ENCODE peak calls at places on chromosomes 4 and X, in four cellular contexts. X, B, R and J are unnamed samples.

GRCh38 chr4:31655328-31655727 is 935.2 kb downstream of the PCDH7 start:
- DNase-seq in X (no peak), R (no peak), B (no peak), J (no peak)

GRCh38 chrX:45801554-45801953 is 600.9 kb upstream of the DIPK2B start:
- DNase-seq in B (no peak), X (no peak), R (no peak), J (no peak)

GRCh38 chr4:83113429-83113786 is 1.1 kb downstream of the PLAC8 start:
- DNase-seq in B (no peak), X (no peak), R (no peak), J (no peak)

GRCh38 chr4:25953740-25954139 is 39.7 kb downstream of the SMIM20 start:
- DNase-seq in B (peak; percentile 27), R (no peak), X (no peak), J (no peak)

GRCh38 chrX:118347131-118347530 is 1.2 kb downstream of the WDR44 start:
- DNase-seq in B (no peak), X (no peak), R (no peak), J (no peak)

GRCh38 chrX:39577976-39578962 is 519.5 kb downstream of the BCOR start:
- DNase-seq in X (no peak), B (peak; percentile 26), R (no peak), J (peak; percentile 19)

GRCh38 chrX:39065051-39065871 is 264.0 kb downstream of the MID1IP1 start:
- DNase-seq in X (no peak), B (no peak), R (peak; percentile 18), J (no peak)

GRCh38 chr4:174423257-174423944 is 98.9 kb downstream of the HPGD start:
- DNase-seq in R (no peak), X (no peak), B (peak; percentile 54), J (no peak)

GRCh38 chrX:56503941-56504673 is 59.3 kb upstream of the UBQLN2 start:
- DNase-seq in B (no peak), X (no peak), R (no peak), J (no peak)

GRCh38 chr4:88759039-88759631 is 61.5 kb upstream of the NAP1L5 start:
- DNase-seq in X (no peak), R (no peak), B (no peak), J (no peak)

GRCh38 chr4:143384381-143384994 is 47.8 kb downstream of the GAB1 start:
- DNase-seq in X (no peak), R (no peak), B (no peak), J (no peak)

GRCh38 chrX:40278340-40279090 is 180.8 kb upstream of the BCOR start:
- DNase-seq in X (no peak), R (no peak), B (no peak), J (no peak)

GRCh38 chr4:120052840-120053239 is 13.8 kb downstream of the MAD2L1 start:
- DNase-seq in R (no peak), B (no peak), X (no peak), J (no peak)

GRCh38 chrX:131703646-131704045 is 159.8 kb downstream of the OR13H1 start:
- DNase-seq in B (no peak), X (no peak), R (no peak), J (no peak)

GRCh38 chrX:107710617-107711391 is 64.8 kb downstream of the TSC22D3 start:
- DNase-seq in R (no peak), B (no peak), X (no peak), J (peak; percentile 37)

GRCh38 chrX:13520441-13520840 is 49.0 kb upstream of the EGFL6 start:
- DNase-seq in B (no peak), R (no peak), X (no peak), J (no peak)

GRCh38 chr4:52852041-52852440 is 10.1 kb upstream of the RASL11B start:
- DNase-seq in X (no peak), B (no peak), R (no peak), J (no peak)

GRCh38 chr4:138967313-138967712 is 48.3 kb upstream of the NOCT start:
- DNase-seq in B (no peak), R (no peak), X (no peak), J (no peak)

GRCh38 chr4:144648042-144648441 is 2.1 kb downstream of the HHIP start:
- DNase-seq in X (no peak), R (no peak), B (no peak), J (no peak)

GRCh38 chrX:63283331-63283730 is 67.8 kb downstream of the SPIN4 start:
- DNase-seq in X (no peak), R (no peak), B (no peak), J (no peak)

GRCh38 chr4:128700659-128701350 is 108.7 kb upstream of the JADE1 start:
- DNase-seq in B (no peak), X (no peak), R (no peak), J (no peak)

GRCh38 chr4:1898681-1899080 is 27.5 kb downstream of the NSD2 start:
- DNase-seq in X (no peak), B (no peak), R (no peak), J (no peak)

GRCh38 chr4:58649236-58649635 is 1539.1 kb upstream of the IGFBP7 start:
- DNase-seq in B (no peak), R (no peak), X (no peak), J (no peak)

GRCh38 chr4:170047774-170048354 is 21.7 kb upstream of the MFAP3L start:
- DNase-seq in R (no peak), X (peak; percentile 57), B (peak; percentile 60), J (no peak)

DNA sequence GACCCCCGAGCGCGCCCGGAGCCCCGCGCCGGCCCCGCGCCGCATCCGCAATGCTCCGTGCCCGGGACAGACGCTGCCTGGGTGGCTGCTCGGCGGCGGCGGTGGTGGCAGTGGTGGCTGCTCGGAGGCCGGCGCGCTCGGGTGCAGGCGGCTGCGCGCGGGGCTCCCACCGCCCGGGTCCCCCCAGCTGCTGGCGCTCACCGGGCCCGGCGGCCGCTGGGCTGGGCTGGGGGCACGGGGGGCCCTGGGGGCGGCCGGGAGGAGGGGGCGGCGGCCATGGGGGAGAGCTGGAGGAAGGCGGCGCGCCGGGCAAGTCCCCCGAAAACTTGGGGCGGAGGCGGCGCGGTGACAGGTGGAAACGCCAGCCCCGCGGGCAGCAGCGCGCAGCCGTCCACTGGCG is 83.4 kb upstream of the DHRSX start:
- DNase-seq in R (peak; percentile 68), B (no peak), X (no peak), J (no peak)
- TF ChIP-seq POLR2AphosphoS5 in R (no peak), B (no peak), X (no peak), J (no peak)

DNA sequence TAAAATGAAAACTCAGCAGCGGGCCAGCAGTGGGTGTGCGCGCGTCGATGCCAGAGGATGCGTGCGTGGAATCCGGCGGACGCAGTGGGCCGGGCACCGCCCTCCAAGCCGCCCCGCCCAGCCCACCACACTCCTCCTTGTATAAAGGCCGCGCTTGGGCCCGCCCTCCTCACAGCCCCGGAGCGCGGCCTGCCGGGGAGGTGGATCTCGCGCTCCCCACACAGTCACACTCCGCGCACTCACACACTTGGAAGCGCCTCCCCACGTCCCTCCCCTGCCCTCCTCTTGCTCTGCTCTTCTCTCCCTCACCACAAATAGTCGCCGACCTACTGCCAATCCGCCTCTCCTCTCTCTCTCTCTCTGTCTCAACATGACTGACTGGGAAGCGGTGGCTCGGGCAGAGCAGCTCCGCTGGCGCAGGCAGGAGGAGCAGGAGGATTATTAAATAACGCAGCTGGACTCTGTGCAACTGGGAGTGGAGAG is at the start of gene CCSER1:
- DNase-seq in X (peak; percentile 87), R (peak; percentile 94), B (peak; percentile 85), J (no peak)
- TF ChIP-seq POLR2AphosphoS5 in X (peak; percentile 97), R (peak; percentile 75), B (peak; percentile 95), J (peak; percentile 89)

DNA sequence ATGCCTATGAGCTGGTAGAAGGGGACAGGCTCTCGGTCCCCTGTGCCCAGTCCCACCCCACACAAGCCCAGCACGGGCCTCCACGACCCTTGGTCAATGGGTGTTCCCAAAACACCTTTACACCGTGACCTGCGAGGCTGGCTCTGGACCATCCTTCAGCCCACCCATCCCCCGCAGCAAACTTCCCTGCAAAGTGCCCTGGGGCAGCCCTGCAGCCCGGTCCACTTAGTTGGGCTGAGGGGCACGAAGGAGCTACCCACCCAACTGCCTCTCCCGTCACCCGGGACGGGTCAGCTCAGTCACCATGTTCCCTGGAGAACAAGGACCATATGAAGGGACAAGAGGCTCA is 23.4 kb downstream of the WDR1 start:
- DNase-seq in B (no peak), X (no peak), R (no peak), J (no peak)
- TF ChIP-seq POLR2AphosphoS5 in B (no peak), X (no peak), R (no peak), J (no peak)

GRCh38 chrX:124960454-124960853 is 359.2 kb upstream of the TEX13C start:
- DNase-seq in R (no peak), B (no peak), X (no peak), J (no peak)
- TF ChIP-seq POLR2AphosphoS5 in R (no peak), B (no peak), X (no peak), J (no peak)

GRCh38 chr4:37646237-37646636 is 39.9 kb downstream of the RELL1 start:
- DNase-seq in X (no peak), B (no peak), R (no peak), J (no peak)

GRCh38 chr4:37645736-37646135 is 40.4 kb downstream of the RELL1 start:
- DNase-seq in R (no peak), X (no peak), B (no peak), J (no peak)

GRCh38 chr4:37644962-37645361 is 41.2 kb downstream of the RELL1 start:
- DNase-seq in X (no peak), B (no peak), R (no peak), J (no peak)

GRCh38 chr4:37651781-37652377 is 34.3 kb downstream of the RELL1 start:
- DNase-seq in X (no peak), B (no peak), R (peak; percentile 44), J (no peak)

GRCh38 chr4:37648084-37648817 is 37.9 kb downstream of the RELL1 start:
- DNase-seq in R (no peak), B (peak; percentile 77), X (peak; percentile 75), J (no peak)
- TF ChIP-seq POLR2AphosphoS5 in R (peak; percentile 57), B (peak; percentile 80), X (peak; percentile 49), J (no peak)

GRCh38 chrX:101391831-101392230 is 1.0 kb downstream of the RPL36A start:
- DNase-seq in R (no peak), B (no peak), X (no peak), J (no peak)

GRCh38 chrX:101395789-101396188 is 5.0 kb downstream of the RPL36A start:
- DNase-seq in X (no peak), B (no peak), R (no peak), J (no peak)

GRCh38 chrX:101397779-101398178 is 7.0 kb downstream of the RPL36A start:
- DNase-seq in B (no peak), X (no peak), R (no peak), J (no peak)

GRCh38 chrX:101393530-101394305 is 2.9 kb downstream of the RPL36A start:
- DNase-seq in X (no peak), R (no peak), B (no peak), J (no peak)

GRCh38 chrX:101394372-101394771 is 3.6 kb downstream of the RPL36A start:
- DNase-seq in R (no peak), B (no peak), X (no peak), J (no peak)
- TF ChIP-seq POLR2AphosphoS5 in R (no peak), B (no peak), X (no peak), J (no peak)